ENCODE peak calls at places on chromosome 18, in seven cellular contexts. One of them, this sample, is unnamed.

GRCh38 chr18:2406544-2406943 is 164.8 kb downstream of the METTL4 start:
- DNase-seq in nucleus accumbens: no peak
- DNase-seq in stimulated activated CD4-positive, alpha-beta T cell treated with anti-CD3 and anti-CD28 coated beads, Interleukin-1b, Interleukin-23, amount 100 ng/mL, for 1 hour: no peak
- DNase-seq in HCT116: no peak
- DNase-seq in HEK293T: no peak
- DNase-seq in BJ: peak
- DNase-seq in cerebellum: no peak
- DNase-seq in this sample: no peak

GRCh38 chr18:3836483-3836882 is 386.5 kb downstream of the TGIF1 start:
- DNase-seq in nucleus accumbens: no peak
- DNase-seq in stimulated activated CD4-positive, alpha-beta T cell treated with anti-CD3 and anti-CD28 coated beads, Interleukin-1b, Interleukin-23, amount 100 ng/mL, for 1 hour: no peak
- DNase-seq in HCT116: no peak
- DNase-seq in HEK293T: no peak
- DNase-seq in BJ: no peak
- DNase-seq in cerebellum: peak
- DNase-seq in this sample: no peak

GRCh38 chr18:8912348-8913057 is 190.0 kb upstream of the NDUFV2 start:
- DNase-seq in nucleus accumbens: no peak
- DNase-seq in stimulated activated CD4-positive, alpha-beta T cell treated with anti-CD3 and anti-CD28 coated beads, Interleukin-1b, Interleukin-23, amount 100 ng/mL, for 1 hour: no peak
- DNase-seq in HCT116: no peak
- DNase-seq in HEK293T: no peak
- DNase-seq in BJ: no peak
- DNase-seq in cerebellum: peak
- DNase-seq in this sample: no peak

GRCh38 chr18:34661464-34662087 is 48.5 kb upstream of the DTNA start:
- DNase-seq in nucleus accumbens: no peak
- DNase-seq in stimulated activated CD4-positive, alpha-beta T cell treated with anti-CD3 and anti-CD28 coated beads, Interleukin-1b, Interleukin-23, amount 100 ng/mL, for 1 hour: no peak
- DNase-seq in HCT116: peak
- DNase-seq in HEK293T: peak
- DNase-seq in BJ: no peak
- DNase-seq in cerebellum: peak
- DNase-seq in this sample: peak

GRCh38 chr18:29123706-29124530 is 947.0 kb upstream of the CDH2 start:
- DNase-seq in nucleus accumbens: no peak
- DNase-seq in stimulated activated CD4-positive, alpha-beta T cell treated with anti-CD3 and anti-CD28 coated beads, Interleukin-1b, Interleukin-23, amount 100 ng/mL, for 1 hour: no peak
- DNase-seq in HCT116: no peak
- DNase-seq in HEK293T: no peak
- DNase-seq in BJ: no peak
- DNase-seq in cerebellum: no peak
- DNase-seq in this sample: no peak

GRCh38 chr18:32906506-32907214 is 133.8 kb upstream of the KLHL14 start:
- DNase-seq in nucleus accumbens: no peak
- DNase-seq in stimulated activated CD4-positive, alpha-beta T cell treated with anti-CD3 and anti-CD28 coated beads, Interleukin-1b, Interleukin-23, amount 100 ng/mL, for 1 hour: no peak
- DNase-seq in HCT116: no peak
- DNase-seq in HEK293T: no peak
- DNase-seq in BJ: no peak
- DNase-seq in cerebellum: no peak
- DNase-seq in this sample: no peak

GRCh38 chr18:58805482-58806187 is 59.0 kb upstream of the ZNF532 start:
- DNase-seq in nucleus accumbens: no peak
- DNase-seq in stimulated activated CD4-positive, alpha-beta T cell treated with anti-CD3 and anti-CD28 coated beads, Interleukin-1b, Interleukin-23, amount 100 ng/mL, for 1 hour: no peak
- DNase-seq in HCT116: no peak
- DNase-seq in HEK293T: no peak
- DNase-seq in BJ: no peak
- DNase-seq in cerebellum: no peak
- DNase-seq in this sample: no peak

GRCh38 chr18:79135924-79136323 is 66.7 kb downstream of the ATP9B start:
- DNase-seq in nucleus accumbens: no peak
- DNase-seq in stimulated activated CD4-positive, alpha-beta T cell treated with anti-CD3 and anti-CD28 coated beads, Interleukin-1b, Interleukin-23, amount 100 ng/mL, for 1 hour: no peak
- DNase-seq in HCT116: no peak
- DNase-seq in HEK293T: no peak
- DNase-seq in BJ: no peak
- DNase-seq in cerebellum: no peak
- DNase-seq in this sample: no peak

GRCh38 chr18:23838233-23838632 is 149.0 kb downstream of the LAMA3 start:
- DNase-seq in nucleus accumbens: no peak
- DNase-seq in stimulated activated CD4-positive, alpha-beta T cell treated with anti-CD3 and anti-CD28 coated beads, Interleukin-1b, Interleukin-23, amount 100 ng/mL, for 1 hour: no peak
- DNase-seq in HCT116: no peak
- DNase-seq in HEK293T: no peak
- DNase-seq in BJ: no peak
- DNase-seq in cerebellum: no peak
- DNase-seq in this sample: no peak

GRCh38 chr18:34224423-34225217 is at the start of gene NOL4:
- DNase-seq in nucleus accumbens: peak
- DNase-seq in stimulated activated CD4-positive, alpha-beta T cell treated with anti-CD3 and anti-CD28 coated beads, Interleukin-1b, Interleukin-23, amount 100 ng/mL, for 1 hour: no peak
- DNase-seq in HCT116: no peak
- DNase-seq in HEK293T: peak
- DNase-seq in BJ: no peak
- DNase-seq in cerebellum: peak
- DNase-seq in this sample: peak

GRCh38 chr18:76405761-76406356 is 89.2 kb downstream of the ZNF516 start:
- DNase-seq in nucleus accumbens: peak
- DNase-seq in stimulated activated CD4-positive, alpha-beta T cell treated with anti-CD3 and anti-CD28 coated beads, Interleukin-1b, Interleukin-23, amount 100 ng/mL, for 1 hour: peak
- DNase-seq in HCT116: peak
- DNase-seq in HEK293T: peak
- DNase-seq in BJ: no peak
- DNase-seq in cerebellum: no peak
- DNase-seq in this sample: no peak

GRCh38 chr18:79785831-79786230 is 11.9 kb upstream of the KCNG2 start:
- DNase-seq in nucleus accumbens: no peak
- DNase-seq in stimulated activated CD4-positive, alpha-beta T cell treated with anti-CD3 and anti-CD28 coated beads, Interleukin-1b, Interleukin-23, amount 100 ng/mL, for 1 hour: no peak
- DNase-seq in HCT116: no peak
- DNase-seq in HEK293T: no peak
- DNase-seq in BJ: no peak
- DNase-seq in cerebellum: no peak
- DNase-seq in this sample: no peak